ENCODE peak calls at places on chromosome 13, in ten cellular contexts. O, K, B, N, H, G, Z, D, L and J are unnamed samples.

GRCh38 chr13:91904597-91904996 is 506.2 kb downstream of the GPC5 start:
- DNase-seq in O (no peak), K (no peak), B (no peak), N (no peak), H (no peak), G (no peak), Z (no peak), D (no peak), L (no peak), J (no peak)

GRCh38 chr13:73722120-73722519 is 412.1 kb downstream of the KLF12 start:
- DNase-seq in O (peak), K (no peak), B (no peak), N (no peak), H (no peak), G (peak), Z (no peak), D (no peak), L (peak), J (no peak)

GRCh38 chr13:20808874-20809273 is 35.1 kb upstream of the EEF1AKMT1 start:
- DNase-seq in O (no peak), K (no peak), B (no peak), N (no peak), H (no peak), G (no peak), Z (no peak), D (no peak), L (no peak), J (no peak)

GRCh38 chr13:33145667-33146066 is 129.4 kb downstream of the KL start:
- DNase-seq in O (no peak), K (no peak), B (no peak), N (no peak), H (peak), G (no peak), Z (no peak), D (no peak), L (no peak), J (no peak)

GRCh38 chr13:110506859-110507566 is 54.5 kb downstream of the RAB20 start:
- DNase-seq in O (peak), K (no peak), B (no peak), N (no peak), H (no peak), G (peak), Z (peak), D (no peak), L (no peak), J (peak)

GRCh38 chr13:32538234-32538620 is 368 bp downstream of the N4BP2L2 start:
- DNase-seq in O (peak), K (no peak), B (no peak), N (no peak), H (no peak), G (peak), Z (peak), D (peak), L (peak), J (no peak)

GRCh38 chr13:109389892-109390345 is 396.5 kb downstream of the IRS2 start:
- DNase-seq in O (no peak), K (no peak), B (no peak), N (no peak), H (no peak), G (peak), Z (no peak), D (no peak), L (no peak), J (no peak)

GRCh38 chr13:31476266-31476665 is 263.1 kb upstream of the RXFP2 start:
- DNase-seq in O (no peak), K (no peak), B (no peak), N (no peak), H (no peak), G (peak), Z (no peak), D (no peak), L (peak), J (no peak)

GRCh38 chr13:45737571-45738002 is 35.5 kb downstream of the CBY2 start:
- DNase-seq in O (no peak), K (no peak), B (no peak), N (no peak), H (peak), G (no peak), Z (no peak), D (no peak), L (no peak), J (no peak)

GRCh38 chr13:102187313-102187712 is 214.5 kb downstream of the FGF14 start:
- DNase-seq in O (no peak), K (no peak), B (no peak), N (no peak), H (no peak), G (no peak), Z (no peak), D (no peak), L (no peak), J (no peak)

GRCh38 chr13:112842343-112842856 is 126.6 kb upstream of the MCF2L start:
- DNase-seq in O (no peak), K (peak), B (no peak), N (no peak), H (no peak), G (peak), Z (peak), D (no peak), L (no peak), J (peak)

GRCh38 chr13:79289557-79289956 is 116.5 kb downstream of the RBM26 start:
- DNase-seq in O (no peak), K (no peak), B (no peak), N (no peak), H (no peak), G (no peak), Z (no peak), D (no peak), L (no peak), J (no peak)

GRCh38 chr13:24381539-24382265 is 72.3 kb downstream of the C1QTNF9 start:
- DNase-seq in O (no peak), K (no peak), B (no peak), N (no peak), H (peak), G (peak), Z (no peak), D (no peak), L (peak), J (no peak)

GRCh38 chr13:33217256-33217655 is 68.3 kb downstream of the STARD13 start:
- DNase-seq in O (no peak), K (no peak), B (no peak), N (no peak), H (no peak), G (no peak), Z (no peak), D (no peak), L (no peak), J (no peak)

GRCh38 chr13:33251131-33251629 is 34.4 kb downstream of the STARD13 start:
- DNase-seq in O (peak), K (no peak), B (peak), N (no peak), H (no peak), G (peak), Z (no peak), D (no peak), L (peak), J (no peak)